ENCODE peak calls at places on chromosomes 6 and 20, in six cellular contexts. One of them, this sample, is unnamed. For H3K9me3, the result is how much of the 10 kb centered on the place peaks cover.

GRCh38 chr6:122530440-122531046 is 58.9 kb upstream of the SERINC1 start:
- DNase-seq in tibial artery: peak
- DNase-seq in heart left ventricle: no peak
- DNase-seq in Panc1: peak
- DNase-seq in mammary epithelial cell: peak
- DNase-seq in OCI-LY7: peak
- DNase-seq in this sample: peak

GRCh38 chr20:33828912-33829560 is 17.9 kb downstream of the CHMP4B start:
- DNase-seq in tibial artery: no peak
- DNase-seq in heart left ventricle: no peak
- DNase-seq in Panc1: no peak
- DNase-seq in mammary epithelial cell: no peak
- DNase-seq in OCI-LY7: no peak
- DNase-seq in this sample: no peak

GRCh38 chr6:11329841-11330765 is 97.6 kb upstream of the NEDD9 start:
- DNase-seq in tibial artery: no peak
- DNase-seq in heart left ventricle: no peak
- DNase-seq in Panc1: no peak
- DNase-seq in mammary epithelial cell: no peak
- DNase-seq in OCI-LY7: no peak
- DNase-seq in this sample: no peak

GRCh38 chr20:63943808-63944077 is 12.5 kb downstream of the UCKL1 start:
- DNase-seq in tibial artery: no peak
- DNase-seq in heart left ventricle: no peak
- DNase-seq in Panc1: no peak
- DNase-seq in mammary epithelial cell: no peak
- DNase-seq in OCI-LY7: no peak
- DNase-seq in this sample: no peak

GRCh38 chr6:20900396-20901160 is 366.3 kb downstream of the CDKAL1 start:
- DNase-seq in tibial artery: no peak
- DNase-seq in heart left ventricle: no peak
- DNase-seq in Panc1: no peak
- DNase-seq in mammary epithelial cell: no peak
- DNase-seq in OCI-LY7: no peak
- DNase-seq in this sample: no peak

GRCh38 chr20:13396036-13396435 is 175.0 kb downstream of the ISM1 start:
- DNase-seq in tibial artery: no peak
- DNase-seq in heart left ventricle: no peak
- DNase-seq in Panc1: no peak
- DNase-seq in mammary epithelial cell: no peak
- DNase-seq in OCI-LY7: no peak
- DNase-seq in this sample: no peak

GRCh38 chr6:74253261-74253660 is 557.3 kb downstream of the CD109 start:
- DNase-seq in tibial artery: no peak
- DNase-seq in heart left ventricle: no peak
- DNase-seq in Panc1: no peak
- DNase-seq in mammary epithelial cell: peak
- DNase-seq in OCI-LY7: no peak
- DNase-seq in this sample: no peak

GRCh38 chr6:81894788-81895221 is 142.3 kb upstream of the TENT5A start:
- DNase-seq in tibial artery: no peak
- DNase-seq in heart left ventricle: peak
- DNase-seq in Panc1: no peak
- DNase-seq in mammary epithelial cell: no peak
- DNase-seq in OCI-LY7: no peak
- DNase-seq in this sample: no peak

GRCh38 chr20:18679020-18679419 is 91.2 kb downstream of the DTD1 start:
- DNase-seq in tibial artery: no peak
- DNase-seq in heart left ventricle: no peak
- DNase-seq in Panc1: no peak
- DNase-seq in mammary epithelial cell: peak
- DNase-seq in OCI-LY7: no peak
- DNase-seq in this sample: no peak

GRCh38 chr6:136067731-136068341 is 182.3 kb downstream of the MTFR2 start:
- DNase-seq in tibial artery: no peak
- DNase-seq in heart left ventricle: no peak
- DNase-seq in Panc1: no peak
- DNase-seq in mammary epithelial cell: peak
- DNase-seq in OCI-LY7: no peak
- DNase-seq in this sample: no peak

GRCh38 chr20:50339196-50339901 is 148.7 kb downstream of the CEBPB start:
- DNase-seq in tibial artery: no peak
- DNase-seq in heart left ventricle: no peak
- DNase-seq in Panc1: no peak
- DNase-seq in mammary epithelial cell: no peak
- DNase-seq in OCI-LY7: no peak
- DNase-seq in this sample: no peak

GRCh38 chr6:155103816-155104366 is 108.8 kb downstream of the TIAM2 start:
- DNase-seq in tibial artery: no peak
- DNase-seq in heart left ventricle: no peak
- DNase-seq in Panc1: no peak
- DNase-seq in mammary epithelial cell: no peak
- DNase-seq in OCI-LY7: no peak
- DNase-seq in this sample: no peak

GRCh38 chr6:132650413-132650812 is 8.6 kb downstream of the TAAR1 start:
- DNase-seq in tibial artery: no peak
- DNase-seq in heart left ventricle: no peak
- DNase-seq in Panc1: no peak
- DNase-seq in mammary epithelial cell: peak
- DNase-seq in OCI-LY7: no peak
- DNase-seq in this sample: no peak

GRCh38 chr6:4103929-4104328 is 25.0 kb upstream of the FAM217A start:
- DNase-seq in tibial artery: no peak
- DNase-seq in heart left ventricle: no peak
- DNase-seq in Panc1: no peak
- DNase-seq in mammary epithelial cell: peak
- DNase-seq in OCI-LY7: no peak
- DNase-seq in this sample: no peak

GRCh38 chr6:163400509-163400908 is 14.0 kb upstream of the QKI start:
- DNase-seq in tibial artery: no peak
- DNase-seq in heart left ventricle: no peak
- DNase-seq in Panc1: no peak
- DNase-seq in mammary epithelial cell: no peak
- DNase-seq in OCI-LY7: no peak
- DNase-seq in this sample: no peak

GRCh38 chr6:24838994-24839393 is 40.3 kb upstream of the ARMH2 start:
- DNase-seq in tibial artery: no peak
- DNase-seq in heart left ventricle: no peak
- DNase-seq in Panc1: no peak
- DNase-seq in mammary epithelial cell: no peak
- DNase-seq in OCI-LY7: no peak
- DNase-seq in this sample: no peak

GRCh38 chr6:70292144-70292543 is 10.7 kb downstream of the COL9A1 start:
- DNase-seq in tibial artery: no peak
- DNase-seq in heart left ventricle: no peak
- DNase-seq in Panc1: no peak
- DNase-seq in mammary epithelial cell: no peak
- DNase-seq in OCI-LY7: no peak
- DNase-seq in this sample: no peak

GRCh38 chr6:29451471-29452193 is 5.2 kb downstream of the OR11A1 start:
- DNase-seq in tibial artery: no peak
- DNase-seq in heart left ventricle: no peak
- DNase-seq in Panc1: no peak
- DNase-seq in mammary epithelial cell: peak
- DNase-seq in OCI-LY7: no peak
- DNase-seq in this sample: no peak

GRCh38 chr6:137690029-137690428 is 177.0 kb upstream of the TNFAIP3 start:
- DNase-seq in tibial artery: no peak
- DNase-seq in heart left ventricle: no peak
- DNase-seq in Panc1: no peak
- DNase-seq in mammary epithelial cell: no peak
- DNase-seq in OCI-LY7: no peak
- DNase-seq in this sample: no peak

GRCh38 chr6:137688230-137688971 is 178.7 kb upstream of the TNFAIP3 start:
- DNase-seq in tibial artery: no peak
- DNase-seq in heart left ventricle: no peak
- DNase-seq in Panc1: no peak
- DNase-seq in mammary epithelial cell: no peak
- DNase-seq in OCI-LY7: no peak
- DNase-seq in this sample: no peak

GRCh38 chr6:137692308-137692707 is 174.8 kb upstream of the TNFAIP3 start:
- DNase-seq in tibial artery: no peak
- DNase-seq in heart left ventricle: no peak
- DNase-seq in Panc1: no peak
- DNase-seq in mammary epithelial cell: no peak
- DNase-seq in OCI-LY7: no peak
- DNase-seq in this sample: no peak

GRCh38 chr6:137690721-137691120 is 176.3 kb upstream of the TNFAIP3 start:
- DNase-seq in tibial artery: no peak
- DNase-seq in heart left ventricle: no peak
- DNase-seq in Panc1: no peak
- DNase-seq in mammary epithelial cell: no peak
- DNase-seq in OCI-LY7: no peak
- DNase-seq in this sample: no peak

GRCh38 chr6:137689377-137689776 is 177.7 kb upstream of the TNFAIP3 start:
- DNase-seq in tibial artery: no peak
- DNase-seq in heart left ventricle: no peak
- DNase-seq in Panc1: no peak
- DNase-seq in mammary epithelial cell: no peak
- DNase-seq in OCI-LY7: no peak
- DNase-seq in this sample: no peak
- TF ChIP-seq CTCF in tibial artery: no peak
- TF ChIP-seq CTCF in heart left ventricle: no peak
- TF ChIP-seq CTCF in Panc1: no peak
- TF ChIP-seq CTCF in mammary epithelial cell: no peak
- TF ChIP-seq CTCF in OCI-LY7: no peak
- TF ChIP-seq CTCF in this sample: no peak

DNA sequence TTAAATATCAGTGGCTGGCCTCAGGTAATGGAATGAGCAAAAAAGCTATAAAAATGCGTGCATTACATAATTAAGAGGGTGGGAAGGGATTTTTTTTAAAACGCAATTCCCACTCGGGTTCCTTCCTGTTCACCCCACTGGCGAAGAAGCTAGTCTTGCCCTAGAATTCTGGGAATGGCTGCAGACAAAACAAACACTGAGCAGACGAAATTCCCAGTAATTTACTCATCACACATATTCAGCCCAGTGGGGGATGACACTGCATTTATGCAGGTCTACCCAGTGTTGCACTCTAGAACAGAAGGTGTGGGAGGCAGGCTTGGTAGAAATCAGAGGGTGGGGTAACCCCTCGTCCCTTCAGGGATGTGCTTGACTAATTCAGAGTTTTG is 2695.0 kb upstream of the DEFB115 start:
- DNase-seq in tibial artery: no peak
- DNase-seq in heart left ventricle: no peak
- DNase-seq in Panc1: peak
- DNase-seq in mammary epithelial cell: no peak
- DNase-seq in OCI-LY7: no peak
- DNase-seq in this sample: peak
- H3K9me3 ChIP-seq in tibial artery: under half
- H3K9me3 ChIP-seq in heart left ventricle: under half
- H3K9me3 ChIP-seq in Panc1: under half
- H3K9me3 ChIP-seq in mammary epithelial cell: under half
- H3K9me3 ChIP-seq in OCI-LY7: under half
- H3K9me3 ChIP-seq in this sample: under half

GRCh38 chr6:137495652-137496391 is 1.6 kb upstream of the OLIG3 start:
- DNase-seq in tibial artery: no peak
- DNase-seq in heart left ventricle: no peak
- DNase-seq in Panc1: no peak
- DNase-seq in mammary epithelial cell: no peak
- DNase-seq in OCI-LY7: no peak
- DNase-seq in this sample: no peak

GRCh38 chr6:137496909-137497721 is 2.9 kb upstream of the OLIG3 start:
- DNase-seq in tibial artery: no peak
- DNase-seq in heart left ventricle: no peak
- DNase-seq in Panc1: no peak
- DNase-seq in mammary epithelial cell: no peak
- DNase-seq in OCI-LY7: no peak
- DNase-seq in this sample: no peak

GRCh38 chr6:137496392-137496767 is 2.2 kb upstream of the OLIG3 start:
- DNase-seq in tibial artery: no peak
- DNase-seq in heart left ventricle: no peak
- DNase-seq in Panc1: no peak
- DNase-seq in mammary epithelial cell: no peak
- DNase-seq in OCI-LY7: no peak
- DNase-seq in this sample: no peak

GRCh38 chr6:137497722-137498463 is 3.7 kb upstream of the OLIG3 start:
- DNase-seq in tibial artery: no peak
- DNase-seq in heart left ventricle: no peak
- DNase-seq in Panc1: no peak
- DNase-seq in mammary epithelial cell: no peak
- DNase-seq in OCI-LY7: no peak
- DNase-seq in this sample: no peak

DNA sequence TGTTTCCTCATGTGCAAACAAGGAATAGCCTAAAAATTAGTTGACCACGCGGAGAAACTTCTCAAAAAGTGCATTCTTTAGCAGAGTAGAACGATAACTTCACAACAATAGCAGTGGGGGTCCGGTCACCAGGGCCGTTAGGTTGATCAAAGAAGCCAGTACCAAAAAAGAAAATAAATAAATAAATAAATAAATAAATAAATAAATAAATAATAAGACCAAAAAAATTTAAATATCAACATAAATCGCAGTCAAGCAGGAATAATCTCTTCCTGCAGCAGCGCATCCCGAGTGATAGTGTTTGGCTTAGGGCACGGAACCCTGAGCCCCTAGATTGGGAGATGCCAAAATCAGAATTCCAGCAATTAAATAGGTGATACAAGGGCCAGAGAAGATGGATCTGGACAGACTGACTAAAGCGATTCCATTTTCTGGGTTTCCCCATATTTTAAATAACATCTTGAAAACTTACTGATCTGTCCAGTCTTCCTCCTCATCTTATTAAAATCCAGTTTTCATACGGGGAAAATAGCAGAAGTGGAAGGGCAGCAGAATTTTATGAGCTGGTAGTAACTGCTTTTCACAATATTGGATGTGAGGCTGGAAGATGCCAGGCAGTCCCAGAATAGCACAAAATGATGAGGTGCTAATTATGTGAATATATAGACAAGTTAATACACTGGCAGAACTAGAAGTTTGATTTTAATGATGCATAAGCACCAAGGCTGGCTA is 4.5 kb upstream of the OLIG3 start:
- DNase-seq in tibial artery: no peak
- DNase-seq in heart left ventricle: no peak
- DNase-seq in Panc1: no peak
- DNase-seq in mammary epithelial cell: no peak
- DNase-seq in OCI-LY7: no peak
- DNase-seq in this sample: no peak
- H3K4me3 ChIP-seq in tibial artery: no peak
- H3K4me3 ChIP-seq in heart left ventricle: no peak
- H3K4me3 ChIP-seq in Panc1: no peak
- H3K4me3 ChIP-seq in mammary epithelial cell: no peak
- H3K4me3 ChIP-seq in OCI-LY7: no peak
- H3K4me3 ChIP-seq in this sample: no peak

DNA sequence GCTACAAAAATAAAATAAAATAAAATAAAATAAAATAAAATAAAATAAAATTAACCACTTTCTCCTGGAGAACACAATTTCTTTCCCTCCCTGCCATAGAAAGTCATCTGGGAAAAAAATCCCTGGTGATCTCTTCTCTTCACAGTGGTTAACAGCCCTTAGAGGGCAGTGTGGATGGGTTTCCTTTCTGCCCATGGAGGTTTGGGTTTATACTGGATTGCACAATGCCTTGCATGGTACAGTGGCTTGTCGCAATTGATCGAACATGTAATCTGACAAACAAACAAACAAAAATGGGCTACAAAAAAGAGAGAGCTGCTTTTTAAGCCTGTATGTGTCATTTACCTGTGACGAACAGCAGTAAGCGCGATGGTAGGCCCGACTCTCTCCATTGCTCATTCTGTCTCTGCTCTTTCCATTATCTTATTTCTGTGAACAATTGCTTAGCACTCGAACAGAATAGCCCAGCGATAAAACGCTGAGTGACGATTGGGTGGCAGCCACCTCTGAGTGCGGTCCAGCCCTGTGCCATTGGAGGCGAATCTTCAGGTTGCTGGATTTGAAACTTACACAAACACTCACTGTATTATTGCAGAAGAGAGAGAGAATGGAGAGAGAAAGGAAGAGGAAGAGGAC is 166.1 kb downstream of the CD83 start:
- DNase-seq in tibial artery: no peak
- DNase-seq in heart left ventricle: no peak
- DNase-seq in Panc1: no peak
- DNase-seq in mammary epithelial cell: no peak
- DNase-seq in OCI-LY7: no peak
- DNase-seq in this sample: no peak
- TF ChIP-seq CTCF in tibial artery: no peak
- TF ChIP-seq CTCF in heart left ventricle: no peak
- TF ChIP-seq CTCF in Panc1: peak
- TF ChIP-seq CTCF in mammary epithelial cell: no peak
- TF ChIP-seq CTCF in OCI-LY7: peak
- TF ChIP-seq CTCF in this sample: no peak